ENCODE peak calls at places on chromosomes 3 and 15, in seven cellular contexts. K, I, Z, P, W, J and V are unnamed samples.

GRCh38 chr15:48855501-48856440 is 22.2 kb upstream of the EID1 start:
- DNase-seq in K (no peak), I (no peak), Z (no peak), P (peak), W (peak), J (peak), V (no peak)

GRCh38 chr3:15557511-15557946 is 36.0 kb upstream of the COLQ start:
- DNase-seq in K (peak), I (no peak), Z (no peak), P (peak), W (peak), J (peak), V (no peak)

GRCh38 chr15:45634442-45635190 is at the start of gene SQOR:
- DNase-seq in K (peak), I (peak), Z (peak), P (peak), W (peak), J (peak), V (peak)

GRCh38 chr3:132394334-132394733 is 23.0 kb upstream of the DNAJC13 start:
- DNase-seq in K (no peak), I (no peak), Z (no peak), P (peak), W (no peak), J (peak), V (no peak)

GRCh38 chr3:112133606-112134334 is 722 bp upstream of the GCSAM start:
- DNase-seq in K (no peak), I (no peak), Z (no peak), P (no peak), W (no peak), J (no peak), V (no peak)

GRCh38 chr15:95880630-95881029 is 449.9 kb upstream of the NR2F2 start:
- DNase-seq in K (no peak), I (no peak), Z (no peak), P (no peak), W (no peak), J (no peak), V (no peak)

GRCh38 chr15:32838820-32839219 is 121.0 kb downstream of the GREM1 start:
- DNase-seq in K (no peak), I (no peak), Z (no peak), P (peak), W (no peak), J (peak), V (no peak)

GRCh38 chr15:38069001-38069400 is 134.6 kb downstream of the TMCO5A start:
- DNase-seq in K (no peak), I (no peak), Z (no peak), P (peak), W (no peak), J (peak), V (no peak)

GRCh38 chr3:136343873-136344281 is 93.7 kb downstream of the PCCB start:
- DNase-seq in K (no peak), I (peak), Z (no peak), P (peak), W (no peak), J (peak), V (no peak)

DNA sequence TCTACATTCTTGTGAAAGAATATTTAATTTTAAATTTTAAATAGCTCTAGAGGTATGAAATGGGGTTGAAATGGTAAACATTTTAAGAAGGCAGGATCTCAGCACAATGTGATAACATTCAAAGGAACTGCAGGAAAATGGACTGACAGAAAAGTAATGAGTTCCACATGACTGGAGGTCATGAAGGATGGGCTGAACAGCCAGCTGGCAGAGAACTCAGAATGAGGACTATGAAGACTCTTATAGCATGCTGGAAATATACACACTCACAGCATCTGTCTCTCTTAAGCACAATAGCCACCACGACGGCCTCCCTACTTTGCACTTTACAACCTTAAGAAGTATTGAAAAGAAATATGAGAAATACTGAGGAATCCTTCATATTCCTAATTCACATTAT is 94.7 kb downstream of the TNIK start:
- DNase-seq in K (no peak), I (no peak), Z (no peak), P (peak), W (no peak), J (peak), V (no peak)
- TF ChIP-seq CTCF in K (no peak), I (no peak), Z (no peak), P (no peak), W (no peak), J (no peak), V (no peak)

DNA sequence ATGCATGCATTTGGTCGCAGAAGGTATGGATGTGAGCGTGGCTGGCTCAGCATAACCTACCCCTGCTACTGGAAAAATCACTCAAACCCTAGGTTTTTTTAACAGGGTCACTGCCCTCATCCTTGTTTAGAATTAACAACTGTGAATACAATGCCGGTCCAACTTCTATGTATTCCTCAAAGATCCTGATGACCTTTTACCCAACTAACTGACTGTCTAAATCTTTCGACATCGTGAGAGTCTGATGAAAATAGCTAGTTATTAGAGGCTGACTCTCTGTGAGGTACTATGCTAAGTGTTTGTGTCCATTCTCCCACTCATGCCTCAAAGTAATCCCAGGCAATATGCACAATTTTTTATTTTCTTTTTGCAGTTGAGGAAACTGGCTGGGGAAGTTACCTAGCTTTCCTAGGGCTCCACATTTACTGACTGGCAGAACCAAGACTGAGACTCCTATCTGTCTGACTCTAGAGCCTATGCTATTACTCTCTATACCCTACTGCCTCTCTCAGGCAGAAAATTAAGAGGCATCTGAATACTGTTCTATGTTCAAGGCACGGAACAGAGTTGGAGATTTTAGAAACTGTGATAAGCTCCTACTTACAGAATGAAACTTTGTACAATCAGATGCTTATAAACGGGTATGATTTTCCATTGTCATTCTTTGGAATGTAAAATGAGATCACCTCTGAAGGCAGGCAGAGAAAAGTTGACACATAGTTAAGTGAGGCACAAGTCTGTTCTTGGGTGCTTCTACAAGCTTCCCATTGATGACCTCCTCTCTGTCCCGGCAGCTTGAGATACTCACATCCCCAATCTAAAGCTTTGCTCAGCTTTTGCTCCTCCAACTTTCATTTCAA is 56.4 kb downstream of the FILIP1L start:
- DNase-seq in K (no peak), I (no peak), Z (no peak), P (no peak), W (no peak), J (peak), V (no peak)
- TF ChIP-seq CTCF in K (no peak), I (no peak), Z (no peak), P (no peak), W (no peak), J (no peak), V (no peak)

GRCh38 chr3:194344012-194344411 is 7.1 kb downstream of the CPN2 start:
- DNase-seq in K (peak), I (peak), Z (peak), P (no peak), W (peak), J (peak), V (peak)
- TF ChIP-seq CTCF in K (peak), I (peak), Z (peak), P (peak), W (peak), J (peak), V (peak)

GRCh38 chr15:43510230-43511011 is 7.0 kb upstream of the MAP1A start:
- DNase-seq in K (peak), I (peak), Z (peak), P (peak), W (peak), J (peak), V (peak)
- TF ChIP-seq CTCF in K (no peak), I (peak), Z (no peak), P (peak), W (peak), J (peak), V (peak)